ENCODE peak calls at places on chromosomes 2 and 18, in five cellular contexts. G is SK-N-SH, E is neural progenitor cell, T is GM23338, U is PC-3. N is an unnamed sample. For H3F3A, the result is how much of the 10 kb centered on the place peaks cover.

GRCh38 chr2:223626713-223627112 is 24.6 kb upstream of the SCG2 start:
- DNase-seq in G (no peak), E (no peak), T (no peak), U (peak), N (no peak)

GRCh38 chr2:6772366-6772710 is 93.4 kb downstream of the CMPK2 start:
- DNase-seq in G (peak), E (peak), T (peak), U (peak), N (no peak)

GRCh38 chr2:27400348-27401135 is 8.8 kb downstream of the PPM1G start:
- DNase-seq in G (no peak), E (no peak), T (no peak), U (no peak), N (no peak)

GRCh38 chr18:12032786-12033642 is 51.7 kb downstream of the IMPA2 start:
- DNase-seq in G (no peak), E (no peak), T (no peak), U (peak), N (no peak)

GRCh38 chr2:181047829-181048228 is 67.4 kb downstream of the UBE2E3 start:
- DNase-seq in G (no peak), E (no peak), T (peak), U (no peak), N (no peak)

GRCh38 chr2:25400576-25401241 is 59.0 kb upstream of the DNMT3A start:
- DNase-seq in G (no peak), E (no peak), T (no peak), U (no peak), N (no peak)

GRCh38 chr2:218478544-218478943 is 59.6 kb downstream of the VIL1 start:
- DNase-seq in G (no peak), E (no peak), T (no peak), U (no peak), N (no peak)

GRCh38 chr2:232438951-232439757 is 16.8 kb upstream of the ALPI start:
- DNase-seq in G (peak), E (no peak), T (no peak), U (peak), N (no peak)

GRCh38 chr2:105653313-105653712 is 91.4 kb upstream of the NCK2 start:
- DNase-seq in G (peak), E (no peak), T (no peak), U (no peak), N (no peak)

DNA sequence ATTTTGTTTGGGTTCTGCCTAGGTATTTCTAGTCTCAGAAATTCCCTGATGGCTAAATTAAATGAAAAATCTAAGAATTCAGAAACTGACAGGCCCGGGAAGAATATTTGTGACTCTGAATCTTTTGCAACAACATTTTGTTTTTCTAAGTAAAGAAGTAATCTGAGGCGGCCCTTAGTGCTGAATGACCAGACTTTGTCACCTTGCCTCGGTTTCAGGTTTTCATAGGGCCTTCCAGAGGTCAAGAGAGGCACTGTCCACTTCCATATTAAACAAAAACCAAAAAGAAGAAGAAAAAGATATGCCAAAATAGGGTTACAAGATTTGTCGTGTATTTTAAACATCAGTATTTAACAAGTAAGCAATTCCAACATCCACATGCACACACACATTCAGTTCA is 16.1 kb upstream of the CCNYL1 start:
- DNase-seq in G (no peak), E (no peak), T (no peak), U (no peak), N (no peak)
- TF ChIP-seq CTCF in G (no peak), E (no peak), T (no peak), U (no peak), N (no peak)

GRCh38 chr2:10281891-10282290 is 20.8 kb upstream of the HPCAL1 start:
- DNase-seq in G (no peak), E (no peak), T (no peak), U (no peak), N (no peak)
- H3F3A ChIP-seq in G (under half), E (under half), T (under half), U (under half), N (under half)

GRCh38 chr2:145849466-145849865 is 1329.5 kb upstream of the ZEB2 start:
- DNase-seq in G (no peak), E (no peak), T (no peak), U (no peak), N (no peak)
- TF ChIP-seq CTCF in G (no peak), E (no peak), T (no peak), U (no peak), N (no peak)

DNA sequence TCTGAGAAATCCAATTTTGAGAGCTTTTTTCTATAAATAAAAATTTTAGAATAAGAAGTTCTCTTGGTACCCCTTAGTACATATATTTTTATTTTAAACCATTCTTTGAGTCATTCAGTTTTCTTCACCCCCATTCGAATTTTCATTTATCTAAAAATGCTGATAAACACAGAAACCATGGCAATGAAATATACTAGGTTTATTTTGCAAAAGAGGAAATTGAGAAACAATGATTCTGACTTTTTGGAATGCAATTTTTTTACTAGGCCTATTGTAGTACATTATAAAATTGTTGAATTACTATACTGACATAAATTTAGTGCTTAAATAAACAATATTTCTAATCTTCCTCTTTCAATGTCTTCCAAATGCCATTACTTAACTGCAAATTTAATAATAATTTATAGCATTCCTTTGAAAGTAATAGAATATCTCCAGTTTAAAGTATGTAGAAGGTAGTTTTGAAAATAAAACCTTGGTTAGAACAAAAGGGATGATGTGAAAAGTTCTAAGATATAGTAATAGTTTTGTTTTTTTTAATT is 46.3 kb downstream of the TANK start:
- DNase-seq in G (no peak), E (no peak), T (no peak), U (no peak), N (no peak)
- H3F3A ChIP-seq in G (under half), E (under half), T (under half), U (under half), N (under half)

GRCh38 chr2:185891403-185891802 is 152.8 kb downstream of the FSIP2 start:
- DNase-seq in G (no peak), E (no peak), T (no peak), U (no peak), N (no peak)

GRCh38 chr2:185896090-185896693 is 157.6 kb downstream of the FSIP2 start:
- DNase-seq in G (no peak), E (no peak), T (no peak), U (no peak), N (no peak)

GRCh38 chr2:185892484-185892883 is 153.9 kb downstream of the FSIP2 start:
- DNase-seq in G (no peak), E (no peak), T (no peak), U (no peak), N (no peak)

GRCh38 chr2:185891804-185892411 is 153.3 kb downstream of the FSIP2 start:
- DNase-seq in G (no peak), E (no peak), T (no peak), U (no peak), N (no peak)

DNA sequence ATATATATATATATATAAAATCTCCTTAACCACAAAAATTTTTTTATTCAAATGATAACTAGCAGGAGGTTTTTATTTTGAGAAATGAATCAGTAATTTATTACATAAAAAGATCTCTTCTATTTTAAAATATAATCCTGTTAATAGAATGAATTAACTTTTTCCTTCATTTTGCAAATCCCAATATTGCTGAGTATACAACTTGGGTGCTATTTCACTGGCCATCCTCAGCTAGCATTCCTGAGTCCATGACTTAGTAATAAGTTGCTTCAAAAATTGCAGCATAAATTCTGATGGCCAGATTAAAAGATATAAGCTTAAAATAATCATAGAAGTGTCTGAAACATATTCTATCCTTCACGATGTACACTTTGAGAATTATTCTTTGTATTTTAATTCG is 155.6 kb downstream of the FSIP2 start:
- DNase-seq in G (no peak), E (no peak), T (no peak), U (no peak), N (no peak)
- TF ChIP-seq CTCF in G (no peak), E (no peak), T (no peak), U (no peak), N (no peak)

GRCh38 chr2:101758001-101758400 is 60.5 kb downstream of the MAP4K4 start:
- DNase-seq in G (no peak), E (no peak), T (no peak), U (no peak), N (peak)
- H3F3A ChIP-seq in G (under half), E (under half), T (under half), U (under half), N (under half)

DNA sequence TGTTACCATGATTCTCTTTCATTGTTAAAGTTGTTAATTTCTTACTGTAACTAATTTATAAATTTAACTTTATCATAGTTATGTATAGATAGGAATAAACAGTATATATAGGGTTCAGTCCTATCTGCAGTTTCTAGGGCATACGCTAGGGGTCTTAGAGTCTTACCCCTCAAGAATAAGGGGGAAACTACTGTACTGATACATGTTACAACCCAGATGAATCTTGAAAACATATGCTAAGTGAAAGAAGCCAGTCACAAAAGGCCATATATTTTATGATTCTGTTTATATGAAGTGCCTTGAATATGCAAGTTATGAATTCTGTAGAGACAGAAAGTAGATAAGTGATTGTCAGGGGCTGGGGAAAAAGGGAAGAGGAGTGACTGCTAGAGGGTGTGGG is 52.4 kb downstream of the RTN4 start:
- DNase-seq in G (no peak), E (no peak), T (peak), U (no peak), N (no peak)
- TF ChIP-seq CTCF in G (no peak), E (peak), T (peak), U (no peak), N (no peak)

GRCh38 chr2:47064076-47064475 is 91.0 kb downstream of the STPG4 start:
- DNase-seq in G (no peak), E (no peak), T (no peak), U (no peak), N (no peak)
- H3F3A ChIP-seq in G (under half), E (under half), T (under half), U (under half), N (under half)

N was measured in MM.1S.